ENCODE peak calls at places on chromosomes 13 and 19, in six cellular contexts. S is stimulated activated CD8-positive, alpha-beta memory T cell treated with anti-CD3 and anti-CD28 coated beads, Interleukin-4, amount 100 ng/mL, for 1 hour; A is BE2C; L is NCI-H1930; M is H9; Q is HT-29. Y is an unnamed sample.

GRCh38 chr19:18204394-18205179 is 745 bp upstream of the RAB3A start:
- DNase-seq in S (no peak), A (peak), L (peak), M (no peak), Q (no peak), Y (peak)

GRCh38 chr19:15231256-15231655 is 992 bp downstream of the EPHX3 start:
- DNase-seq in S (no peak), A (no peak), L (no peak), M (no peak), Q (no peak), Y (no peak)

GRCh38 chr13:66224644-66225043 is 1005.5 kb downstream of the PCDH9 start:
- DNase-seq in S (no peak), A (no peak), L (no peak), M (peak), Q (no peak), Y (no peak)

GRCh38 chr19:51417107-51417806 is at the start of gene SIGLEC10:
- DNase-seq in S (no peak), A (no peak), L (no peak), M (peak), Q (no peak), Y (peak)

GRCh38 chr19:12140545-12141404 is 625 bp upstream of the ZNF20 start:
- DNase-seq in S (peak), A (peak), L (peak), M (peak), Q (peak), Y (peak)

GRCh38 chr13:26563713-26564112 is 6.2 kb downstream of the WASF3 start:
- DNase-seq in S (no peak), A (no peak), L (no peak), M (no peak), Q (no peak), Y (no peak)

GRCh38 chr19:4671182-4671851 is 1.2 kb upstream of the MYDGF start:
- DNase-seq in S (no peak), A (no peak), L (no peak), M (no peak), Q (no peak), Y (no peak)

GRCh38 chr19:46931197-46931596 is 70.4 kb downstream of the ARHGAP35 start:
- DNase-seq in S (no peak), A (no peak), L (no peak), M (no peak), Q (no peak), Y (peak)

GRCh38 chr19:47623921-47624391 is 15.0 kb downstream of the BICRA start:
- DNase-seq in S (no peak), A (no peak), L (no peak), M (no peak), Q (no peak), Y (no peak)

GRCh38 chr19:10419646-10420443 is 493 bp upstream of the PDE4A start:
- DNase-seq in S (no peak), A (peak), L (peak), M (peak), Q (no peak), Y (no peak)

GRCh38 chr19:18940791-18941627 is at the start of gene HOMER3:
- DNase-seq in S (peak), A (peak), L (peak), M (peak), Q (peak), Y (peak)

GRCh38 chr13:110561335-110562033 is at the start of gene RAB20:
- DNase-seq in S (peak), A (peak), L (peak), M (peak), Q (peak), Y (peak)

GRCh38 chr13:113495494-113496251 is 5.2 kb upstream of the DCUN1D2 start:
- DNase-seq in S (no peak), A (no peak), L (no peak), M (peak), Q (no peak), Y (no peak)

GRCh38 chr19:17766543-17767131 is 15.4 kb downstream of the FCHO1 start:
- DNase-seq in S (no peak), A (peak), L (no peak), M (peak), Q (peak), Y (peak)

GRCh38 chr19:40689339-40690049 is 957 bp downstream of the NUMBL start:
- DNase-seq in S (no peak), A (peak), L (no peak), M (no peak), Q (no peak), Y (no peak)

GRCh38 chr13:40515702-40516101 is 150.7 kb downstream of the FOXO1 start:
- DNase-seq in S (no peak), A (no peak), L (no peak), M (no peak), Q (no peak), Y (no peak)

GRCh38 chr19:5292453-5292842 is 48.2 kb downstream of the PTPRS start:
- DNase-seq in S (no peak), A (no peak), L (no peak), M (no peak), Q (no peak), Y (no peak)

Y was measured in midbrain.